ENCODE peak calls at places on chromosome 10, in seven cellular contexts. R is HepG2, N is H1, S is SK-N-SH, K is K562, Y is HCT116, I is GM12878. B is an unnamed sample.

GRCh38 chr10:57260175-57260574 is 899.1 kb upstream of the ZWINT start:
- DNase-seq in N (no peak), K (no peak), Y (no peak), I (no peak), S (no peak), R (no peak), B (no peak)

GRCh38 chr10:60446855-60447254 is 57.2 kb upstream of the ANK3 start:
- DNase-seq in S (no peak), R (no peak), K (no peak), Y (no peak), I (no peak), N (no peak), B (peak)

GRCh38 chr10:72133517-72133916 is 45.2 kb upstream of the SPOCK2 start:
- DNase-seq in I (peak), Y (no peak), R (peak), N (no peak), S (no peak), K (no peak), B (no peak)

GRCh38 chr10:73774637-73775036 is 7.2 kb upstream of the CHCHD1 start:
- DNase-seq in S (no peak), K (peak), I (no peak), Y (no peak), N (no peak), R (peak), B (no peak)

GRCh38 chr10:120997313-120998102 is 146.3 kb downstream of the WDR11 start:
- DNase-seq in S (no peak), R (no peak), I (no peak), Y (no peak), K (no peak), N (no peak), B (no peak)

GRCh38 chr10:22026287-22026686 is 22.8 kb upstream of the DNAJC1 start:
- DNase-seq in S (no peak), N (no peak), K (no peak), I (no peak), Y (no peak), R (no peak), B (no peak)

GRCh38 chr10:101529207-101529606 is 58.9 kb downstream of the POLL start:
- DNase-seq in K (no peak), S (no peak), R (no peak), N (no peak), I (no peak), Y (no peak), B (no peak)

GRCh38 chr10:112898540-112899395 is 51.3 kb upstream of the TCF7L2 start:
- DNase-seq in N (peak), R (peak), Y (peak), S (no peak), K (no peak), I (no peak), B (peak)

GRCh38 chr10:80144302-80145131 is 12.0 kb downstream of the PLAC9 start:
- DNase-seq in K (peak), S (peak), I (no peak), Y (peak), N (no peak), R (no peak), B (peak)

GRCh38 chr10:71517310-71518159 is 120.8 kb downstream of the CDH23 start:
- DNase-seq in R (no peak), N (no peak), Y (no peak), S (peak), I (no peak), K (no peak), B (no peak)

GRCh38 chr10:127485153-127485857 is 63.8 kb upstream of the NPS start:
- DNase-seq in S (no peak), Y (no peak), N (peak), K (no peak), R (no peak), I (no peak), B (peak)

GRCh38 chr10:130394832-130395231 is 258.6 kb downstream of the GLRX3 start:
- DNase-seq in S (no peak), R (no peak), I (no peak), N (no peak), Y (no peak), K (no peak), B (no peak)

GRCh38 chr10:58322072-58322834 is 12.6 kb upstream of the UBE2D1 start:
- DNase-seq in R (peak), I (no peak), Y (no peak), K (no peak), N (no peak), S (no peak), B (no peak)

GRCh38 chr10:99374526-99374925 is 45.4 kb downstream of the CNNM1 start:
- DNase-seq in S (no peak), R (no peak), I (no peak), K (no peak), Y (no peak), N (no peak), B (no peak)

GRCh38 chr10:130336612-130337304 is 200.6 kb downstream of the GLRX3 start:
- DNase-seq in N (no peak), I (no peak), R (no peak), K (no peak), Y (no peak), S (peak), B (no peak)

GRCh38 chr10:58642283-58642682 is 129.6 kb downstream of the BICC1 start:
- DNase-seq in Y (no peak), S (no peak), I (no peak), N (no peak), K (no peak), R (no peak), B (no peak)

GRCh38 chr10:72688208-72688651 is 3.7 kb upstream of the MCU start:
- DNase-seq in I (no peak), N (no peak), R (peak), S (no peak), K (peak), Y (no peak), B (peak)

GRCh38 chr10:96828609-96829008 is 3.5 kb upstream of the LCOR start:
- DNase-seq in N (no peak), R (no peak), S (no peak), I (no peak), K (no peak), Y (no peak), B (no peak)
- TF ChIP-seq JUND in N (no peak), R (no peak), S (no peak), I (no peak), K (no peak), Y (no peak), B (no peak)

GRCh38 chr10:27433976-27434375 is 70.1 kb upstream of the RAB18 start:
- DNase-seq in I (no peak), R (no peak), Y (no peak), K (no peak), S (no peak), N (no peak), B (no peak)
- TF ChIP-seq JUND in I (no peak), R (no peak), Y (no peak), K (no peak), S (no peak), N (no peak), B (no peak)

GRCh38 chr10:131758062-131758941 is 142.5 kb upstream of the PPP2R2D start:
- DNase-seq in R (no peak), S (no peak), I (no peak), N (no peak), Y (no peak), K (no peak), B (no peak)
- TF ChIP-seq JUND in R (no peak), S (no peak), I (no peak), N (no peak), Y (no peak), K (no peak), B (no peak)

DNA sequence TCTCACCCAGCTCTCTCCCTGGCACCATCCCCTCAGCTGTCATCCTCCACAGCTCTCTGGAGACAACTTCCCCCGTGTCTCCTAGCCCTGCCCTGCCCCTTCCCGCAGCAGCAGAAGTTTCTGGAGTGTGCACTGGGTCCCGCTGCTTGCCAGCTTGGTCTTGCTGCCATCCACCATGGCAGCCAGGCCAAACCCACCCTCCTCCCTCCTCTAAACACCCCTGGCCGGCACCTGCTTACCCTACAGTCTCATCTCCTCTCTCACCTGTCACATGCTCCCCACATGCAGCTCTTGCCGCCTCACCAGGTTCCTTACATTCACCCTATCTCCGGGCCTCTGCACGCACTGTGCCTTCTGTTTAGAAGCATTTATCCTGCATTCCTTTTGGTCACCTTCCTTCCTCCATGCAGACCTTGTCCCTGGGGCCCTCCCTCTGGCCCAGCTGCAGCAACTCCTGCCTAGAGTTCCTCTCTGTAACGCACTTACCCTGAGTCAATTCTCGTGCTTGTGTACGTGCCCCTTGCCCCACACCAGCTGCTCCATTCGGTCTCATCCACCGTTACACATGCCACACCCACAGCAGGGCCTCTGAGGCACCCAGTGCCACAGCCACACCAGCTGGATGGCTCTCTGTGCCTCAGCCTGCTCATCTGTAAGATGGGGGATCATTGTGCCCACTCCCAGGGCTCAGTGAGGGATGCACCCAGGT is 93.8 kb upstream of the RET start:
- DNase-seq in K (no peak), R (no peak), I (no peak), S (no peak), N (no peak), Y (no peak), B (no peak)
- TF ChIP-seq JUND in K (no peak), R (no peak), I (no peak), S (no peak), N (no peak), Y (no peak), B (no peak)

DNA sequence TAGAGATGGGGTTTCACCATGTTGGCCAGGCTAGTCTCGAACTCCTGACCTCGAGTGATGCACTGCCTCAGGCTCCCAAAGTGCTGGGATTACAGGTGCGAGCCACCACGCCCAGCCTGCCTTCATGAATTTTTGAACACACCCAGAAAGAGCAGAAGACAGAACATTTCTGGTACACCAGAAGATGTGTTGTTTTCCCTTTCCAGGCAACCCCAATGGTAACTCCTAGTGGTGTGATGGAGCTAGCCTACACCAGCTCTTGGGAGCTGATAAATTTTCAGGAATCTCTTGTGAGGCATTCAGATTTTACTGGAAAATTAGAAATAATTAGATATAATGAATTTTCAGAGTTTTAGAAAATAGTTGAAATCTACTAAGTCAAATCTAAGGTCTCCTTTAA is 904 bp upstream of the CCDC7 start:
- DNase-seq in Y (no peak), I (no peak), K (no peak), S (peak), N (no peak), R (no peak), B (no peak)
- TF ChIP-seq JUND in Y (no peak), I (no peak), K (no peak), S (no peak), N (no peak), R (no peak), B (no peak)

GRCh38 chr10:18572959-18573561 is 78.3 kb downstream of the NSUN6 start:
- DNase-seq in S (no peak), R (no peak), I (no peak), Y (no peak), K (no peak), N (no peak), B (no peak)
- TF ChIP-seq JUND in S (no peak), R (no peak), I (no peak), Y (no peak), K (no peak), N (no peak), B (no peak)